ENCODE peak calls at places on chromosome X, in six cellular contexts. V is GM12892, R is HepG2, F is H1, G is K562, Z is GM12878. P is an unnamed sample.

GRCh38 chrX:155056877-155057792 is 13.8 kb downstream of the CMC4 start:
- DNase-seq in V (peak), Z (peak), G (peak), R (peak), F (peak), P (no peak)

GRCh38 chrX:74420194-74421035 is 878 bp upstream of the SLC16A2 start:
- DNase-seq in G (no peak), F (peak), Z (no peak), V (no peak), R (no peak), P (no peak)

GRCh38 chrX:119895843-119896326 is at the start of gene AKAP14:
- DNase-seq in G (no peak), V (no peak), R (no peak), F (no peak), Z (no peak), P (no peak)

GRCh38 chrX:31423575-31424284 is 351.9 kb upstream of the FTHL17 start:
- DNase-seq in R (peak), F (peak), V (no peak), Z (no peak), G (peak), P (peak)

GRCh38 chrX:107684956-107685385 is 56.7 kb downstream of the PRPS1 start:
- DNase-seq in R (no peak), Z (no peak), F (no peak), G (peak), V (no peak), P (no peak)

GRCh38 chrX:17081969-17082368 is 135.5 kb downstream of the REPS2 start:
- DNase-seq in V (no peak), F (no peak), G (no peak), R (no peak), Z (no peak), P (no peak)

GRCh38 chrX:48978226-48978625 is 6.6 kb upstream of the KCND1 start:
- DNase-seq in R (no peak), F (no peak), V (no peak), G (no peak), Z (no peak), P (no peak)

GRCh38 chrX:34300871-34301270 is 168.8 kb upstream of the FAM47A start:
- DNase-seq in R (peak), F (no peak), V (no peak), Z (no peak), G (peak), P (no peak)

GRCh38 chrX:54920610-54921426 is at the start of gene TRO:
- DNase-seq in G (no peak), V (no peak), F (peak), Z (no peak), R (no peak), P (no peak)

GRCh38 chrX:153708415-153708814 is 15.8 kb downstream of the BCAP31 start:
- DNase-seq in F (peak), Z (no peak), V (no peak), G (peak), R (peak), P (no peak)

GRCh38 chrX:117196481-117196880 is 733.7 kb upstream of the CT83 start:
- DNase-seq in Z (no peak), R (no peak), G (no peak), V (no peak), F (peak), P (no peak)

GRCh38 chrX:48003367-48003757 is 427 bp downstream of the ZNF182 start:
- DNase-seq in G (peak), F (no peak), Z (no peak), R (no peak), V (peak), P (peak)

GRCh38 chrX:71143508-71143907 is 1.1 kb upstream of the NLGN3 start:
- DNase-seq in Z (no peak), R (no peak), F (no peak), G (no peak), V (no peak), P (no peak)

GRCh38 chrX:137565921-137566745 is at the start of gene ZIC3:
- DNase-seq in F (peak), R (no peak), Z (no peak), G (no peak), V (no peak), P (no peak)

GRCh38 chrX:105821471-105822081 is 763 bp upstream of the NRK start:
- DNase-seq in F (peak), Z (no peak), G (no peak), R (no peak), V (no peak), P (no peak)

GRCh38 chrX:74383611-74384010 is 37.7 kb upstream of the SLC16A2 start:
- DNase-seq in G (no peak), V (no peak), R (peak), Z (no peak), F (no peak), P (no peak)

GRCh38 chrX:124045109-124045508 is 83.6 kb downstream of the STAG2 start:
- DNase-seq in R (no peak), F (no peak), G (no peak), Z (no peak), V (no peak), P (no peak)

GRCh38 chrX:10474510-10474909 is 145.9 kb downstream of the MID1 start:
- DNase-seq in V (no peak), F (no peak), R (no peak), Z (no peak), G (no peak), P (no peak)

GRCh38 chrX:2484721-2485459 is 15.9 kb downstream of the DHRSX start:
- DNase-seq in R (no peak), F (no peak), G (no peak), V (no peak), Z (no peak), P (no peak)
- TF ChIP-seq TAF1 in R (no peak), F (no peak), G (no peak), V (no peak), Z (no peak), P (no peak)

DNA sequence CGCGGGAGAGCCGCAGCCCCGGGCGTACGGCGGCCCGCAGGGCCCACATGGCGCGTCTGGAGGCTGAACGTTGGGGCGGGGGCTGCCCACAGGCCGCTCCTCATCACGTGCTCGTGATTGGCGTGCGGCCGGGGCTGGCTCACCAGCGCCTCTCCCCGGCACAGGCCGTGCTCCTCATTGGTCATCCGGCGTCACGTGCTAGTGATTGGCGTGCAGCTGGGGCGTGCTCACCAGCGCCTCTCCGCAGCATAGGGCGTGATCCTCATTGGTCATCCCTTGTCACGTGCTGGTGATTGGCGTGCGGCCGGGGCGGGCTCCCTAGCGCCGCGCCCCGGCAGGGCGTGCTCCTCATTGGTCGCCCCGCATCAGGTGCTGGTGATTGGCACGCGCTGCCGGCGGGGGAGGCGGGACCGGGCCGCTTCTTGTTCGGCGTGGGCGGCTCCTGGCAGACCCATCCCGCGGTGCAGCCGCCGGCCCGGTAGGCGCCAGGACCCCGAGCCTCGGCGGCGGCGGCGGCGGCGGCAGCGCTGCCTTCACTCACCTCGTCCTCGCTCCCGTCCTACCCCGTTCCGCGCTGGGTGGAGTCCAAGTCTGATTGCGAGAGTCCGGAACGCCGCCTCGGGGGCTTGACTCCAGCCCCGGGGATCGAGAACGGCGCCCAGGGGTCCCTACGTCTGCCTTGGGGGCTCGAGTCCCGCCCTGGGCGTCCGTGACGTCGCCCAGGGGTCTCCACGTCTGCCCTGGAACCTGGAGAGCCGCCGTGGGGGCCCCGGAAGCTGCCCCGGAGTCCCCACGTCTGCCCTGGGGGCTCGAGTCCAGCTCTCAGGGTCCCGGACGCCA is at the start of gene GTPBP6:
- DNase-seq in V (peak), G (peak), F (peak), R (peak), Z (peak), P (peak)
- TF ChIP-seq POLR2A in V (peak), G (peak), F (no peak), R (no peak), Z (peak), P (peak)

DNA sequence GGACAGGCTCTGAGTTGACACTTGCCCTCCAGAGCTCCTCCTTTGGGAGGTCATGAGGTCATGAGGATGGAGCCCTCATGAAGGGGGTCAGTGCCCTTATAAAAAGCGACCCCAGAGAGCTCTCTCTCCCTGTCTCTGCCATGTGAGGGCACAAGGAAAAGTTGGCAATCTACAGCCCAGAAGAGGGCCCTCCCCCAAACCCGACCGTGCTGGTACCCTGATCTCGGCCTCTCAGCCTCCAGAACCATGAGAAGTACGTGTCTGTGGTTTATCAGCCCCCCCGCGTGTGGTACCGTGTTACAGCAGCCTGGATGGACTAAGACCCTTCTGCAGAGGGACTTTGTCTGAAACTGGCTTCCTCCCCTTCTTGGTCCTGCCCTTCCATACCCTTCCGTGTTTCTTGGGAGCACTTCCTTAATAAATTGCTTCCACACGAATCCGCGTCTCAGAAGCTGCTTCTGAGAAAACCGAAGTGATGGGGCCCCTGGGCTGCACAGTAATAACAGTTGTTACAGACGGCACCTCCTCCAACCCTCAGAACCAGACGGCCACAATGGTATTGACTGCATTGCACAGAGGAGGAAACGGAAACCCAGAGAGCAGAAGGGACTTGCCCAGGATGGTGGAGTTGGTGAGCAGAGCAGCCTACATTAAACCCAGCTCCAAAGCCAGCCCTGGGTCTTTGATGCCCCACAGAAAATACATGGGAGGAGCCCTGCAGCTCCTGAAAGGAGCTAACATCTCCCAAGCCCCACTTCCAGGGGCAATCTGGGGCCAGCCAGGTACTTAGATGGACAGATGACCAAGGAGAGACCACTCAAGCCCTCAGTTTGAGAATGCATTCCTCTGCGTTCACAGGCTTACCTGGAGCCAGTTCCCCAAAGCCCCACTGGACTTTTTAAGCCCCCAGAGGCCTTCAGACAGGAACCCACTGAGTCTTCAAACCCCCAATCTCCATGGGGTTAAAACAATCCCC is 242.7 kb downstream of the BCOR start:
- DNase-seq in F (no peak), V (peak), R (no peak), G (no peak), Z (peak), P (no peak)
- TF ChIP-seq POLR2AphosphoS5 in F (no peak), V (peak), R (no peak), G (no peak), Z (peak), P (no peak)

GRCh38 chrX:46330981-46331380 is 214.2 kb downstream of the ZNF674 start:
- DNase-seq in Z (no peak), V (no peak), G (no peak), F (no peak), R (no peak), P (no peak)
- TF ChIP-seq TAF1 in Z (no peak), V (no peak), G (no peak), F (no peak), R (no peak), P (no peak)

GRCh38 chrX:15737957-15738685 is at the start of gene CA5B:
- DNase-seq in F (peak), V (peak), Z (peak), R (no peak), G (peak), P (peak)
- TF ChIP-seq POLR2A in F (no peak), V (no peak), Z (no peak), R (no peak), G (no peak), P (no peak)

DNA sequence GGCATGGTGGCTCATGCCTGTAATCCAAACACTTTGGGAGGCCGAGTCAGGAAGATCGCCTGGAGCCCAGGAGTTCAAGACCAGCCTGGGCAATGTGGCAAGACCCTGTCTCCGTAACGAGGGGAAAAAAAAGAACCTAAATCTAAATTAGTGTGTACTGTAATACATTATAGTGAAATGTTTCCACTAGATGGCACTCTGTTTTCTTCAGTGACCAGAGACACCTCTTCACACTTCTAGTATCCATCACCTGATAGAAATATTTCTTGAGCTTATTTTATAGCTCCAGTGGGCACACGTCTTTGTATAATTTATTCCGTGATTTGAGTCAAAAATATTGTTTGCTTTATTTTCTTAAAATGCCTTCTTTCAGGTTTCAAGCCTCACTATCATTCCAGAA is 600.9 kb upstream of the DIPK2B start:
- DNase-seq in Z (no peak), G (no peak), V (no peak), F (no peak), R (no peak), P (no peak)
- TF ChIP-seq POLR2AphosphoS5 in Z (no peak), G (no peak), V (no peak), F (no peak), R (no peak), P (no peak)

P was measured in GM12891.